ENCODE peak calls at places on chromosomes 2 and 18, in six cellular contexts. One of them, this sample, is unnamed. For H3K27me3 and H3K36me3, the result is how much of the 10 kb centered on the place peaks cover.

GRCh38 chr2:147177449-147177848 is 667.4 kb upstream of the ACVR2A start:
- DNase-seq in Peyer's patch: no peak
- DNase-seq in NT2/D1: no peak
- DNase-seq in left ventricle myocardium inferior: no peak
- DNase-seq in GM23248: peak
- DNase-seq in BJ: no peak
- DNase-seq in this sample: no peak

GRCh38 chr2:206158563-206159345 is 490 bp downstream of the NDUFS1 start:
- DNase-seq in Peyer's patch: no peak
- DNase-seq in NT2/D1: no peak
- DNase-seq in left ventricle myocardium inferior: no peak
- DNase-seq in GM23248: peak
- DNase-seq in BJ: no peak
- DNase-seq in this sample: no peak

GRCh38 chr2:26191316-26192159 is 18.6 kb downstream of the GAREM2 start:
- DNase-seq in Peyer's patch: no peak
- DNase-seq in NT2/D1: no peak
- DNase-seq in left ventricle myocardium inferior: no peak
- DNase-seq in GM23248: no peak
- DNase-seq in BJ: no peak
- DNase-seq in this sample: no peak

GRCh38 chr2:153005051-153005450 is 286.6 kb downstream of the ARL6IP6 start:
- DNase-seq in Peyer's patch: no peak
- DNase-seq in NT2/D1: no peak
- DNase-seq in left ventricle myocardium inferior: no peak
- DNase-seq in GM23248: no peak
- DNase-seq in BJ: no peak
- DNase-seq in this sample: no peak

GRCh38 chr18:48161911-48162698 is 231.6 kb upstream of the SMAD2 start:
- DNase-seq in Peyer's patch: no peak
- DNase-seq in NT2/D1: no peak
- DNase-seq in left ventricle myocardium inferior: no peak
- DNase-seq in GM23248: no peak
- DNase-seq in BJ: no peak
- DNase-seq in this sample: no peak

GRCh38 chr2:239581352-239581901 is 180.6 kb upstream of the HDAC4 start:
- DNase-seq in Peyer's patch: peak
- DNase-seq in NT2/D1: no peak
- DNase-seq in left ventricle myocardium inferior: no peak
- DNase-seq in GM23248: no peak
- DNase-seq in BJ: no peak
- DNase-seq in this sample: no peak

GRCh38 chr2:219688560-219689445 is 61.4 kb downstream of the SLC4A3 start:
- DNase-seq in Peyer's patch: no peak
- DNase-seq in NT2/D1: no peak
- DNase-seq in left ventricle myocardium inferior: no peak
- DNase-seq in GM23248: peak
- DNase-seq in BJ: peak
- DNase-seq in this sample: peak

GRCh38 chr2:220129427-220129826 is 502.0 kb downstream of the SLC4A3 start:
- DNase-seq in Peyer's patch: no peak
- DNase-seq in NT2/D1: no peak
- DNase-seq in left ventricle myocardium inferior: no peak
- DNase-seq in GM23248: no peak
- DNase-seq in BJ: no peak
- DNase-seq in this sample: no peak

GRCh38 chr2:236369606-236370005 is 105.4 kb upstream of the ASB18 start:
- DNase-seq in Peyer's patch: no peak
- DNase-seq in NT2/D1: no peak
- DNase-seq in left ventricle myocardium inferior: peak
- DNase-seq in GM23248: no peak
- DNase-seq in BJ: no peak
- DNase-seq in this sample: no peak

GRCh38 chr2:172311921-172312345 is 115.5 kb upstream of the ITGA6 start:
- DNase-seq in Peyer's patch: no peak
- DNase-seq in NT2/D1: no peak
- DNase-seq in left ventricle myocardium inferior: peak
- DNase-seq in GM23248: no peak
- DNase-seq in BJ: no peak
- DNase-seq in this sample: peak

GRCh38 chr18:3156325-3156640 is 63.5 kb downstream of the MYOM1 start:
- DNase-seq in Peyer's patch: no peak
- DNase-seq in NT2/D1: no peak
- DNase-seq in left ventricle myocardium inferior: no peak
- DNase-seq in GM23248: no peak
- DNase-seq in BJ: no peak
- DNase-seq in this sample: no peak

DNA sequence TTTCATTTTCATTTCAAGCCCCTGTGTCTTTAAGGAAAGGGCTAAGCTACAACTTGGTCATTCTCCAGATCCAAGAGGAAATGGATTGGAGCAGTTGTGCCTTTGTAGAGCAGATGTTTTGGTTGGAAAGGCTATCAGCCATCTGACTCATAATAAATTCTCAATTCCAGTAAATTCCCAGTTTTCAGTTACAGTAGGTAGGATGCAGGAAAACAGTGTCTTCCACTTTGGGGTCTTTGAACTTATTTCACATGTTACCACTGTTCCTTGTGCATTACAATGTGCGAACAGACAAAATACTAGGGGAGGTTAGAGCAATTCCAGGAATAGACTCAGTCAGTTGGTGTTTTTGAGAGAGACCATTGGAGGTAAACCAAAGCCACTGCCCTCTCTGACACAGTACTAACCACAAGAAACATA is 211.9 kb downstream of the BABAM2 start:
- DNase-seq in Peyer's patch: no peak
- DNase-seq in NT2/D1: no peak
- DNase-seq in left ventricle myocardium inferior: no peak
- DNase-seq in GM23248: peak
- DNase-seq in BJ: peak
- DNase-seq in this sample: peak
- H3K4me3 ChIP-seq in Peyer's patch: no peak
- H3K4me3 ChIP-seq in NT2/D1: no peak
- H3K4me3 ChIP-seq in left ventricle myocardium inferior: peak
- H3K4me3 ChIP-seq in GM23248: peak
- H3K4me3 ChIP-seq in BJ: no peak
- H3K4me3 ChIP-seq in this sample: peak

DNA sequence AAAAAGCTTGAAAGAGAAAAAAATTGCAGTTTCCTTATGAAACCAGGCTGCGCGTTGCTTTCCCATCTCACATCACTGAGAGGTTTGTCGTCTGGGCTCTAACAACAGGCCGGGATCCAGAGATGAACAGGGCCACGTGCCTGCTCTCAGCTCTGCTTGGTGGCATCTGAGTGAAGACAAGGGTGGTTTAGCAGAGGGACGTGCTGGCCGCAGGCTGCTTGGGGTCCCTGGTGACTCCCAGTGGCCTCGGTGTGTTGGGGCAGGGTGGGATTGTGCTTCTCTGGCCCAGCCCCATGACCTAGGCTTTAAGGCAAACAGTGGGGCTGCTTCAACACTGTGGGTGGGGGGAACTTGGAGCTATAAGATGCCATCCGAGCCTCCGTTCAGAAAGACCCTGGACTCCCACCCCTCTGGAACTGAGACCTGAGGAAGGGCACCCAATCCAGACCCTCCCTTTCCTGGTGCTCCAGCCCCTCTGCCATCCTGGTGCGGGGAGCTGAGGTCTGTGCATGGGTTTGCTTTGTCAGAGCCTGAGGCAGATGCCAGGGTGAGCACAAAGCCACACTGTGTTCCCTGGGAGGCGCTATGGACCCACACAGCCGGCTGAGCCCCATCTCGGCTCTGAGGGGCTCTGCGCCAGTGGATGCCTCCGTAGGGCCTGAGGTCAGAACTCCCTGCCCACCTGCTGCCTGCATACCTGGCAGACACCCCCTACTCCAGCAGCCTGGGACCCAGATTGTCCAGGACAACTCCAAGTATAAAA is 18.4 kb upstream of the HPCAL1 start:
- DNase-seq in Peyer's patch: no peak
- DNase-seq in NT2/D1: no peak
- DNase-seq in left ventricle myocardium inferior: no peak
- DNase-seq in GM23248: no peak
- DNase-seq in BJ: no peak
- DNase-seq in this sample: no peak
- H3K27me3 ChIP-seq in Peyer's patch: under half
- H3K27me3 ChIP-seq in NT2/D1: under half
- H3K27me3 ChIP-seq in left ventricle myocardium inferior: under half
- H3K27me3 ChIP-seq in GM23248: under half
- H3K27me3 ChIP-seq in BJ: under half
- H3K27me3 ChIP-seq in this sample: under half

GRCh38 chr2:134949966-134950708 is 31.5 kb downstream of the CCNT2 start:
- DNase-seq in Peyer's patch: no peak
- DNase-seq in NT2/D1: no peak
- DNase-seq in left ventricle myocardium inferior: no peak
- DNase-seq in GM23248: no peak
- DNase-seq in BJ: no peak
- DNase-seq in this sample: no peak
- H3K36me3 ChIP-seq in Peyer's patch: half or more
- H3K36me3 ChIP-seq in NT2/D1: half or more
- H3K36me3 ChIP-seq in left ventricle myocardium inferior: half or more
- H3K36me3 ChIP-seq in GM23248: half or more
- H3K36me3 ChIP-seq in BJ: under half
- H3K36me3 ChIP-seq in this sample: half or more

DNA sequence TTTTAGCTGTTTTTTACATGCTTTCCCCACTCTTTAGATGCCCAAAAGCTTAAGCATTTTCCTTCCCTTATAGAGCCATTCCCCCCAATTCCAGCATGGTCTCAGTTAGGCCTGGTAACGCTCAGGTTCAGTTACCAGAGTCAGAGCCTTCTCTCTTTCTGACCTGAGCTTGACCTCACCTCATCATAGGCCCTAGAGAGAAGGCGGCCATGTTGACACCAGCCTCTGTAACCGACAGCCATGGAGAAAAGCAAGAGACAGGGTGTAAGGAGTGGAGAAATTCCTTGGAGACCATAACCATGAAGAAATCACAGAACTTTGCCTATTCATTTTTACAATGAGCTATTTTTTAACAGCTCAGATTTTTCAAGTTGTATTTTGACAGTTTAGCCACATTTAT is 99.4 kb downstream of the RTN4 start:
- DNase-seq in Peyer's patch: no peak
- DNase-seq in NT2/D1: no peak
- DNase-seq in left ventricle myocardium inferior: no peak
- DNase-seq in GM23248: no peak
- DNase-seq in BJ: no peak
- DNase-seq in this sample: no peak
- H3K4me3 ChIP-seq in Peyer's patch: no peak
- H3K4me3 ChIP-seq in NT2/D1: no peak
- H3K4me3 ChIP-seq in left ventricle myocardium inferior: no peak
- H3K4me3 ChIP-seq in GM23248: no peak
- H3K4me3 ChIP-seq in BJ: no peak
- H3K4me3 ChIP-seq in this sample: no peak

GRCh38 chr2:104858325-104858978 is 4.5 kb downstream of the POU3F3 start:
- DNase-seq in Peyer's patch: no peak
- DNase-seq in NT2/D1: no peak
- DNase-seq in left ventricle myocardium inferior: no peak
- DNase-seq in GM23248: no peak
- DNase-seq in BJ: no peak
- DNase-seq in this sample: no peak

GRCh38 chr2:104861295-104862060 is 7.6 kb downstream of the POU3F3 start:
- DNase-seq in Peyer's patch: no peak
- DNase-seq in NT2/D1: no peak
- DNase-seq in left ventricle myocardium inferior: no peak
- DNase-seq in GM23248: no peak
- DNase-seq in BJ: no peak
- DNase-seq in this sample: no peak

GRCh38 chr2:104860141-104860790 is 6.4 kb downstream of the POU3F3 start:
- DNase-seq in Peyer's patch: no peak
- DNase-seq in NT2/D1: no peak
- DNase-seq in left ventricle myocardium inferior: no peak
- DNase-seq in GM23248: no peak
- DNase-seq in BJ: no peak
- DNase-seq in this sample: no peak

GRCh38 chr2:104857262-104858221 is 3.6 kb downstream of the POU3F3 start:
- DNase-seq in Peyer's patch: no peak
- DNase-seq in NT2/D1: no peak
- DNase-seq in left ventricle myocardium inferior: no peak
- DNase-seq in GM23248: no peak
- DNase-seq in BJ: no peak
- DNase-seq in this sample: no peak

DNA sequence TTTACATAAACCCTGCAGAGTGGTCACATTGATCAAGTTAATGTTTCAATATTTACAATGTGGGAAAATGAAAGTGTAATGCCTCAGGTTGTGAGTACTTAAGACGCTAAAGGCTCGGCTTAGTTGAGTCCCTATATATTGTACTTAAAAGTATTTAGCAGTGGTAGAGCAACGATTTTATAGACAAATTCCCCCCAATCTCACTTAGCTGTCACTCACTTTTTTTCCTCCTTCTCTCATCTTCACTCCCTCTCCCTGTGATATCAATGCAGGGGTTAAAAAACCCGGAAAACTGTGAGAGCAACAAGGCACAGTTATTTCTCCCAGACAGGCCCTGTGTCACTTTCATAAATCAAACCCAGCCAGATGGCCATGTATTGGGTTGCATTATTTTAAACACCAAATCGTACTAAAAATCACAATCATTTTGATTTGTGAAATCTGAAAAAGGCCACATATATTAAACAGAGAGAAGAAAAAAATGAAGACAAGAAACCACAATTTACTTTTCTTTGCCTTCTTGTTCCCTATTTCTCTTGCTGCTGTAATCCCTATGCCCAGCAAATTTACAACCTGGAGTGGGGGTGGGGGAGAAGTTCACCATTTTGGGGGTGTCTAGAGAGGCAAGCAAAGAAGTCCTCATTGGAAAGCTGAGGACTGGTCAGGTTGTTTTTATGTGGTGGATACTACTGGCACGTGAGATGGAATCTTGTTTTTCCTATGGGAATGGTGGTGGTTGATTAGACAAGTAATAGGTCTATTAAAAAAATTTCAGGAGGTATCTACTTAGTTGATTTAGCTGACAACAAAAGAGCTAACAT is 5.6 kb downstream of the POU3F3 start:
- DNase-seq in Peyer's patch: no peak
- DNase-seq in NT2/D1: no peak
- DNase-seq in left ventricle myocardium inferior: no peak
- DNase-seq in GM23248: no peak
- DNase-seq in BJ: no peak
- DNase-seq in this sample: no peak
- H3K27me3 ChIP-seq in Peyer's patch: half or more
- H3K27me3 ChIP-seq in NT2/D1: half or more
- H3K27me3 ChIP-seq in left ventricle myocardium inferior: half or more
- H3K27me3 ChIP-seq in GM23248: under half
- H3K27me3 ChIP-seq in BJ: under half
- H3K27me3 ChIP-seq in this sample: half or more

This sample was measured in MG63.